ENCODE peak calls at places on chromosome 19, in eight cellular contexts. F is adipocyte, U is fibroblast of lung, D is esophagus muscularis mucosa, P is lower lobe of right lung, T is cardiac muscle cell, X is heart left ventricle, Z is left ventricle myocardium inferior. W is an unnamed sample. For H3K27me3, the result is how much of the 10 kb centered on the place peaks cover.

GRCh38 chr19:6041991-6042421 is 64.1 kb upstream of the RANBP3 start:
- DNase-seq in T (no peak), U (no peak), P (peak), X (no peak), Z (no peak), D (peak), F (no peak), W (no peak)

GRCh38 chr19:8004723-8005513 is 523 bp downstream of the ELAVL1 start:
- DNase-seq in F (peak), Z (no peak), T (peak), X (no peak), U (peak), P (no peak), D (no peak), W (peak)

GRCh38 chr19:49458567-49458903 is 5.5 kb downstream of the ALDH16A1 start:
- DNase-seq in X (no peak), D (no peak), U (no peak), P (no peak), Z (no peak), T (no peak), F (no peak), W (no peak)

GRCh38 chr19:50414850-50415660 is 3.7 kb upstream of the SPIB start:
- DNase-seq in X (peak), P (peak), T (peak), D (no peak), F (peak), U (peak), Z (peak), W (peak)

GRCh38 chr19:42290523-42291436 is 11.2 kb upstream of the PRR19 start:
- DNase-seq in F (peak), Z (no peak), T (peak), U (no peak), P (no peak), D (no peak), X (no peak), W (peak)

GRCh38 chr19:5627395-5627904 is 4.6 kb downstream of the SAFB start:
- DNase-seq in P (peak), Z (peak), D (peak), X (peak), T (no peak), U (peak), F (no peak), W (no peak)

GRCh38 chr19:11252665-11253355 is 9.5 kb downstream of the DOCK6 start:
- DNase-seq in F (no peak), D (no peak), Z (no peak), P (no peak), T (no peak), X (peak), U (no peak), W (peak)

GRCh38 chr19:3520166-3521103 is 14.3 kb downstream of the FZR1 start:
- DNase-seq in Z (no peak), U (no peak), D (no peak), T (peak), X (no peak), P (no peak), F (no peak), W (no peak)

GRCh38 chr19:1513492-1514294 is 874 bp upstream of the ADAMTSL5 start:
- DNase-seq in D (no peak), P (peak), Z (peak), F (peak), X (no peak), U (peak), T (peak), W (peak)

GRCh38 chr19:45801603-45802175 is 9.0 kb upstream of the DMWD start:
- DNase-seq in X (no peak), P (no peak), D (no peak), U (no peak), T (no peak), Z (no peak), F (no peak), W (peak)

GRCh38 chr19:33432408-33433170 is 59.1 kb downstream of the CEBPG start:
- DNase-seq in F (no peak), Z (no peak), X (no peak), D (no peak), T (no peak), P (peak), U (no peak), W (peak)

GRCh38 chr19:5934002-5934401 is 19.9 kb downstream of the CAPS start:
- DNase-seq in X (no peak), D (no peak), T (no peak), U (no peak), F (no peak), P (no peak), Z (no peak), W (no peak)

GRCh38 chr19:4380254-4380727 is 20.1 kb downstream of the SH3GL1 start:
- DNase-seq in X (peak), T (no peak), Z (peak), P (peak), D (no peak), F (no peak), U (no peak), W (peak)

GRCh38 chr19:29547981-29548380 is 22.2 kb downstream of the VSTM2B start:
- DNase-seq in Z (no peak), P (no peak), X (no peak), T (no peak), F (no peak), D (no peak), U (no peak), W (peak)

GRCh38 chr19:7413629-7414028 is 64.9 kb downstream of the ARHGEF18 start:
- DNase-seq in Z (no peak), T (no peak), P (no peak), U (no peak), F (no peak), X (no peak), D (no peak), W (no peak)

GRCh38 chr19:47973529-47973928 is 18.4 kb downstream of the BSPH1 start:
- DNase-seq in P (no peak), D (peak), F (no peak), T (no peak), Z (no peak), U (no peak), X (no peak), W (no peak)
- H3K27me3 ChIP-seq in P (under half), D (under half), F (under half), T (under half), Z (half or more), U (under half), X (under half), W (under half)

GRCh38 chr19:13505164-13505695 is 1.0 kb downstream of the CACNA1A start:
- DNase-seq in F (no peak), Z (no peak), X (no peak), D (no peak), P (no peak), U (no peak), T (no peak), W (peak)

GRCh38 chr19:13505761-13506549 is at the start of gene CACNA1A:
- DNase-seq in X (peak), F (peak), D (no peak), P (no peak), T (peak), Z (no peak), U (no peak), W (peak)

GRCh38 chr19:13503570-13504235 is 2.6 kb downstream of the CACNA1A start:
- DNase-seq in P (no peak), X (no peak), F (no peak), Z (no peak), U (no peak), T (no peak), D (no peak), W (no peak)

GRCh38 chr19:13507053-13507611 is 853 bp upstream of the CACNA1A start:
- DNase-seq in T (peak), P (no peak), X (no peak), F (peak), Z (no peak), U (no peak), D (no peak), W (peak)

DNA sequence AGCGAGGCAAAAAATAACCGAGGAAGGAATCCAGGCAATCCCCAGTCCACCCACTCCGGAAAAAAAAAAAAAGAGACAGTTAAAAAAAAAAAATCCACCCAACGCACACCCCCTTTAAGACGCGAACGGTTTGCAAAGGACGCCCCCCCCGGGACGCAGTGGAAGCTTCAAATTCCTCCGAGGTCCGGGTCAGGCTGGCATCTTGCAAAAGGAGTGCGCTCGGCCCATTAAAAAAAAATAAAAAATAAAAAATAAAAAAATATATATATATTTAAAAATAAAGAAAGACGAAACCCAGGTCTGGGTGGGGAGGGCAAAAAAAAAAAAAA is 235 bp upstream of the CACNA1A start:
- DNase-seq in F (peak), Z (no peak), D (no peak), T (peak), X (no peak), P (no peak), U (no peak), W (no peak)
- H3K27me3 ChIP-seq in F (under half), Z (half or more), D (under half), T (under half), X (under half), P (half or more), U (under half), W (half or more)

DNA sequence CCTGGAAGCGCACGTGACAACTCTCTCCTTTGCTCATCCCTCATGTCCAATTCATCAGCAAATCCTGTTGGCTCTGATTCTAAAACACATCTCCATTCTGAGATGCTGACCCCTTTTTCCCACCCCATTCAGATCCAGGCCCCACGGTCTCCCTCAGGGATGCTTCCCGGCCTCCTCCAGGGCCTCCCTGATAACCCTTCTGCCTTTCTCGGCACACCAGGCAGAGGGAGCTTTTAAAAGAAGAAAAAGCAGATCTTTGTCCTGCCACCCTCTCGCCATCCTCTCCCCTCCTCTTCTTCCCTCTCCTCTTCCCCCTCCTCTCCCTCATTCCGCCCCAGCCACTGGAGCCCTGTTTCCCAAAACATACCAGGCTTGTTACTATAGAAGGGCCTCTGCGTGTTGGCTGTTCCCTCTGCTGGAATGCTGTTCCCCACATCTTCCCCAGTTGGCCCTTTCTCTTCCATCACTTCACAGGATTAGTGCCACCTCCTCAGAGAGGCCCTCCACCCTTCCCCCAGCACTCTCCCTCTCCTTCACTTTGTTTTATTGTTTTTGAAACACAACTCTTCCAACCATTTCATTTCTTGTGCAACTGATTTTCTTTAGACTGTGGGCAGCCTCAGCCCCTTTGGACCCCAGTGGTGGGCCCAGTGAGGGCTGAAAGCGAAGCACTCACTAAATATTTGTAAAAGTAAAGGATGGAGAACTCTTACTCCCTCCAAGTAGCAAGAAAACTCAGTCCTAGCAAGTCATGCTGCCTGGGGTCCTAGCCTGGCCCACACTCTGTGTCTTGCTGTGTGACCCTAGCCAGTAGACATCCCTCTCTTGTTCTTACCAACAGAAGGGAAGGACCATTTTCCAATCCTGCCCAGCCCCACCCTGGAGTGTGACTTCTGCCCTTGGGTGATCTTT is 2.5 kb upstream of the CRLF1 start:
- DNase-seq in D (no peak), U (no peak), Z (no peak), P (no peak), X (no peak), F (no peak), T (no peak), W (peak)
- H3K27me3 ChIP-seq in D (half or more), U (half or more), Z (half or more), P (half or more), X (half or more), F (under half), T (half or more), W (half or more)

GRCh38 chr19:54420383-54421168 is 5.3 kb downstream of the TTYH1 start:
- DNase-seq in T (no peak), D (no peak), Z (peak), U (no peak), F (no peak), X (peak), P (no peak), W (peak)
- H3K27me3 ChIP-seq in T (half or more), D (under half), Z (half or more), U (under half), F (under half), X (under half), P (half or more), W (under half)

W was measured in osteoblast.